ENCODE peak calls at places on chromosomes 11 and 22, in ten cellular contexts. One of them, this sample, is unnamed.

GRCh38 chr11:45092901-45093760 is 53.3 kb upstream of the PRDM11 start:
- DNase-seq in stimulated activated naive CD4-positive, alpha-beta T cell: no peak
- DNase-seq in stimulated activated CD4-positive, alpha-beta T cell treated with anti-CD3 and anti-CD28 coated beads, Interleukin-2, amount 100 ng/mL, for 4 hours: no peak
- DNase-seq in T-helper 1 cell: no peak
- DNase-seq in activated effector memory CD4-positive, alpha-beta T cell treated with Interleukin-2 at 50 U/mL for 16 hours: no peak
- DNase-seq in chondrocyte: no peak
- DNase-seq in ACHN: peak
- DNase-seq in cardiac muscle cell: peak
- DNase-seq in left ventricle myocardium inferior: no peak
- DNase-seq in NCI-H1694: no peak
- DNase-seq in this sample: no peak

GRCh38 chr11:63858628-63859550 is 20.0 kb downstream of the MARK2 start:
- DNase-seq in stimulated activated naive CD4-positive, alpha-beta T cell: no peak
- DNase-seq in stimulated activated CD4-positive, alpha-beta T cell treated with anti-CD3 and anti-CD28 coated beads, Interleukin-2, amount 100 ng/mL, for 4 hours: no peak
- DNase-seq in T-helper 1 cell: no peak
- DNase-seq in activated effector memory CD4-positive, alpha-beta T cell treated with Interleukin-2 at 50 U/mL for 16 hours: no peak
- DNase-seq in chondrocyte: no peak
- DNase-seq in ACHN: no peak
- DNase-seq in cardiac muscle cell: peak
- DNase-seq in left ventricle myocardium inferior: peak
- DNase-seq in NCI-H1694: no peak
- DNase-seq in this sample: no peak

GRCh38 chr11:122754553-122755322 is 83.6 kb upstream of the CRTAM start:
- DNase-seq in stimulated activated naive CD4-positive, alpha-beta T cell: peak
- DNase-seq in stimulated activated CD4-positive, alpha-beta T cell treated with anti-CD3 and anti-CD28 coated beads, Interleukin-2, amount 100 ng/mL, for 4 hours: peak
- DNase-seq in T-helper 1 cell: no peak
- DNase-seq in activated effector memory CD4-positive, alpha-beta T cell treated with Interleukin-2 at 50 U/mL for 16 hours: peak
- DNase-seq in chondrocyte: no peak
- DNase-seq in ACHN: peak
- DNase-seq in cardiac muscle cell: peak
- DNase-seq in left ventricle myocardium inferior: no peak
- DNase-seq in NCI-H1694: no peak
- DNase-seq in this sample: peak

GRCh38 chr22:45769569-45770210 is 98.1 kb downstream of the ATXN10 start:
- DNase-seq in stimulated activated naive CD4-positive, alpha-beta T cell: no peak
- DNase-seq in stimulated activated CD4-positive, alpha-beta T cell treated with anti-CD3 and anti-CD28 coated beads, Interleukin-2, amount 100 ng/mL, for 4 hours: no peak
- DNase-seq in T-helper 1 cell: no peak
- DNase-seq in activated effector memory CD4-positive, alpha-beta T cell treated with Interleukin-2 at 50 U/mL for 16 hours: no peak
- DNase-seq in chondrocyte: no peak
- DNase-seq in ACHN: no peak
- DNase-seq in cardiac muscle cell: no peak
- DNase-seq in left ventricle myocardium inferior: no peak
- DNase-seq in NCI-H1694: no peak
- DNase-seq in this sample: no peak

GRCh38 chr11:41845066-41845465 is 385.6 kb upstream of the LRRC4C start:
- DNase-seq in stimulated activated naive CD4-positive, alpha-beta T cell: no peak
- DNase-seq in stimulated activated CD4-positive, alpha-beta T cell treated with anti-CD3 and anti-CD28 coated beads, Interleukin-2, amount 100 ng/mL, for 4 hours: no peak
- DNase-seq in T-helper 1 cell: no peak
- DNase-seq in activated effector memory CD4-positive, alpha-beta T cell treated with Interleukin-2 at 50 U/mL for 16 hours: no peak
- DNase-seq in chondrocyte: no peak
- DNase-seq in ACHN: peak
- DNase-seq in cardiac muscle cell: no peak
- DNase-seq in left ventricle myocardium inferior: no peak
- DNase-seq in NCI-H1694: no peak
- DNase-seq in this sample: no peak

GRCh38 chr11:5700422-5701064 is 11.0 kb downstream of the TRIM22 start:
- DNase-seq in stimulated activated naive CD4-positive, alpha-beta T cell: no peak
- DNase-seq in stimulated activated CD4-positive, alpha-beta T cell treated with anti-CD3 and anti-CD28 coated beads, Interleukin-2, amount 100 ng/mL, for 4 hours: no peak
- DNase-seq in T-helper 1 cell: no peak
- DNase-seq in activated effector memory CD4-positive, alpha-beta T cell treated with Interleukin-2 at 50 U/mL for 16 hours: no peak
- DNase-seq in chondrocyte: no peak
- DNase-seq in ACHN: no peak
- DNase-seq in cardiac muscle cell: no peak
- DNase-seq in left ventricle myocardium inferior: no peak
- DNase-seq in NCI-H1694: no peak
- DNase-seq in this sample: no peak

GRCh38 chr11:126751242-126751641 is 249.3 kb downstream of the KIRREL3 start:
- DNase-seq in stimulated activated naive CD4-positive, alpha-beta T cell: no peak
- DNase-seq in stimulated activated CD4-positive, alpha-beta T cell treated with anti-CD3 and anti-CD28 coated beads, Interleukin-2, amount 100 ng/mL, for 4 hours: no peak
- DNase-seq in T-helper 1 cell: no peak
- DNase-seq in activated effector memory CD4-positive, alpha-beta T cell treated with Interleukin-2 at 50 U/mL for 16 hours: no peak
- DNase-seq in chondrocyte: no peak
- DNase-seq in ACHN: no peak
- DNase-seq in cardiac muscle cell: no peak
- DNase-seq in left ventricle myocardium inferior: no peak
- DNase-seq in NCI-H1694: no peak
- DNase-seq in this sample: no peak

GRCh38 chr11:67062526-67063373 is 6.1 kb downstream of the RHOD start:
- DNase-seq in stimulated activated naive CD4-positive, alpha-beta T cell: no peak
- DNase-seq in stimulated activated CD4-positive, alpha-beta T cell treated with anti-CD3 and anti-CD28 coated beads, Interleukin-2, amount 100 ng/mL, for 4 hours: no peak
- DNase-seq in T-helper 1 cell: no peak
- DNase-seq in activated effector memory CD4-positive, alpha-beta T cell treated with Interleukin-2 at 50 U/mL for 16 hours: no peak
- DNase-seq in chondrocyte: no peak
- DNase-seq in ACHN: peak
- DNase-seq in cardiac muscle cell: no peak
- DNase-seq in left ventricle myocardium inferior: no peak
- DNase-seq in NCI-H1694: no peak
- DNase-seq in this sample: no peak

GRCh38 chr11:117985953-117986887 is at the start of gene IL10RA:
- DNase-seq in stimulated activated naive CD4-positive, alpha-beta T cell: peak
- DNase-seq in stimulated activated CD4-positive, alpha-beta T cell treated with anti-CD3 and anti-CD28 coated beads, Interleukin-2, amount 100 ng/mL, for 4 hours: peak
- DNase-seq in T-helper 1 cell: peak
- DNase-seq in activated effector memory CD4-positive, alpha-beta T cell treated with Interleukin-2 at 50 U/mL for 16 hours: peak
- DNase-seq in chondrocyte: no peak
- DNase-seq in ACHN: peak
- DNase-seq in cardiac muscle cell: peak
- DNase-seq in left ventricle myocardium inferior: peak
- DNase-seq in NCI-H1694: no peak
- DNase-seq in this sample: peak

GRCh38 chr11:4195909-4196308 is 101.3 kb downstream of the RRM1 start:
- DNase-seq in stimulated activated naive CD4-positive, alpha-beta T cell: no peak
- DNase-seq in stimulated activated CD4-positive, alpha-beta T cell treated with anti-CD3 and anti-CD28 coated beads, Interleukin-2, amount 100 ng/mL, for 4 hours: no peak
- DNase-seq in T-helper 1 cell: no peak
- DNase-seq in activated effector memory CD4-positive, alpha-beta T cell treated with Interleukin-2 at 50 U/mL for 16 hours: no peak
- DNase-seq in chondrocyte: no peak
- DNase-seq in ACHN: no peak
- DNase-seq in cardiac muscle cell: no peak
- DNase-seq in left ventricle myocardium inferior: no peak
- DNase-seq in NCI-H1694: no peak
- DNase-seq in this sample: no peak

GRCh38 chr11:45896392-45897068 is 10.5 kb downstream of the FREY1 start:
- DNase-seq in stimulated activated naive CD4-positive, alpha-beta T cell: no peak
- DNase-seq in stimulated activated CD4-positive, alpha-beta T cell treated with anti-CD3 and anti-CD28 coated beads, Interleukin-2, amount 100 ng/mL, for 4 hours: no peak
- DNase-seq in T-helper 1 cell: no peak
- DNase-seq in activated effector memory CD4-positive, alpha-beta T cell treated with Interleukin-2 at 50 U/mL for 16 hours: no peak
- DNase-seq in chondrocyte: no peak
- DNase-seq in ACHN: no peak
- DNase-seq in cardiac muscle cell: no peak
- DNase-seq in left ventricle myocardium inferior: no peak
- DNase-seq in NCI-H1694: no peak
- DNase-seq in this sample: no peak

GRCh38 chr11:61477734-61478148 is 30.8 kb upstream of the LRRC10B start:
- DNase-seq in stimulated activated naive CD4-positive, alpha-beta T cell: peak
- DNase-seq in stimulated activated CD4-positive, alpha-beta T cell treated with anti-CD3 and anti-CD28 coated beads, Interleukin-2, amount 100 ng/mL, for 4 hours: peak
- DNase-seq in T-helper 1 cell: peak
- DNase-seq in activated effector memory CD4-positive, alpha-beta T cell treated with Interleukin-2 at 50 U/mL for 16 hours: peak
- DNase-seq in chondrocyte: no peak
- DNase-seq in ACHN: peak
- DNase-seq in cardiac muscle cell: no peak
- DNase-seq in left ventricle myocardium inferior: peak
- DNase-seq in NCI-H1694: no peak
- DNase-seq in this sample: peak

GRCh38 chr11:35146074-35146521 is 7.1 kb downstream of the CD44 start:
- DNase-seq in stimulated activated naive CD4-positive, alpha-beta T cell: no peak
- DNase-seq in stimulated activated CD4-positive, alpha-beta T cell treated with anti-CD3 and anti-CD28 coated beads, Interleukin-2, amount 100 ng/mL, for 4 hours: peak
- DNase-seq in T-helper 1 cell: no peak
- DNase-seq in activated effector memory CD4-positive, alpha-beta T cell treated with Interleukin-2 at 50 U/mL for 16 hours: peak
- DNase-seq in chondrocyte: no peak
- DNase-seq in ACHN: no peak
- DNase-seq in cardiac muscle cell: no peak
- DNase-seq in left ventricle myocardium inferior: no peak
- DNase-seq in NCI-H1694: no peak
- DNase-seq in this sample: no peak

GRCh38 chr11:92978226-92979111 is 9.0 kb downstream of the MTNR1B start:
- DNase-seq in stimulated activated naive CD4-positive, alpha-beta T cell: no peak
- DNase-seq in stimulated activated CD4-positive, alpha-beta T cell treated with anti-CD3 and anti-CD28 coated beads, Interleukin-2, amount 100 ng/mL, for 4 hours: no peak
- DNase-seq in T-helper 1 cell: no peak
- DNase-seq in activated effector memory CD4-positive, alpha-beta T cell treated with Interleukin-2 at 50 U/mL for 16 hours: no peak
- DNase-seq in chondrocyte: no peak
- DNase-seq in ACHN: no peak
- DNase-seq in cardiac muscle cell: no peak
- DNase-seq in left ventricle myocardium inferior: peak
- DNase-seq in NCI-H1694: peak
- DNase-seq in this sample: no peak

This sample was measured in effector CD8-positive, alpha-beta T cell.